ENCODE peak calls at places on chromosome 19, in seven cellular contexts. D, I, H, E, B, L and W are unnamed samples.

GRCh38 chr19:28746486-28746885 is 466.5 kb downstream of the UQCRFS1 start:
- DNase-seq in E (no peak), H (no peak), D (no peak), L (no peak), I (no peak), B (no peak), W (no peak)

GRCh38 chr19:28884786-28885476 is 328.0 kb downstream of the UQCRFS1 start:
- DNase-seq in D (no peak), B (no peak), H (no peak), E (no peak), I (no peak), L (no peak), W (no peak)

GRCh38 chr19:35272954-35273649 is 4.3 kb downstream of the USF2 start:
- DNase-seq in D (no peak), L (no peak), H (no peak), I (no peak), E (no peak), B (no peak), W (no peak)

GRCh38 chr19:34096020-34096915 is 76.0 kb upstream of the LSM14A start:
- DNase-seq in L (no peak), I (peak; percentile 66), H (no peak), D (peak; percentile 59), E (no peak), B (peak; percentile 51), W (no peak)

GRCh38 chr19:18361646-18362045 is 21.2 kb downstream of the PGPEP1 start:
- DNase-seq in B (no peak), I (no peak), E (no peak), H (no peak), L (no peak), D (no peak), W (no peak)

GRCh38 chr19:2648528-2648937 is 54.0 kb downstream of the GNG7 start:
- DNase-seq in H (no peak), E (peak; percentile 43), L (peak; percentile 75), B (peak; percentile 62), I (peak; percentile 51), D (peak; percentile 72), W (peak; percentile 89)

GRCh38 chr19:43820861-43821215 is 6.3 kb upstream of the ZNF283 start:
- DNase-seq in D (no peak), I (no peak), B (no peak), L (no peak), E (no peak), H (no peak), W (no peak)

GRCh38 chr19:17794731-17795494 is at the start of gene B3GNT3:
- DNase-seq in I (peak; percentile 83), B (no peak), D (no peak), E (no peak), H (no peak), L (peak; percentile 24), W (no peak)

GRCh38 chr19:51807111-51807701 is 12.2 kb downstream of the FPR3 start:
- DNase-seq in B (no peak), D (no peak), H (no peak), L (no peak), E (peak; percentile 46), I (no peak), W (no peak)

GRCh38 chr19:48424694-48425219 is 21.0 kb upstream of the GRWD1 start:
- DNase-seq in L (no peak), H (no peak), B (no peak), E (no peak), D (peak; percentile 88), I (no peak), W (no peak)

GRCh38 chr19:3025516-3025890 is 3.6 kb downstream of the TLE2 start:
- DNase-seq in D (no peak), L (no peak), I (no peak), H (no peak), B (no peak), E (no peak), W (no peak)

GRCh38 chr19:22144394-22144793 is 52.4 kb downstream of the ZNF676 start:
- DNase-seq in E (no peak), D (no peak), H (no peak), B (no peak), I (peak; percentile 3), L (no peak), W (no peak)

GRCh38 chr19:18415177-18415867 is 3.9 kb upstream of the SSBP4 start:
- DNase-seq in B (no peak), D (peak; percentile 76), L (peak; percentile 69), I (no peak), E (no peak), H (no peak), W (peak; percentile 85)

GRCh38 chr19:33840783-33841182 is 44.1 kb downstream of the KCTD15 start:
- DNase-seq in I (no peak), E (no peak), B (no peak), H (no peak), D (no peak), L (no peak), W (no peak)

GRCh38 chr19:41239363-41239762 is 20.3 kb downstream of the AXL start:
- DNase-seq in I (no peak), H (no peak), D (no peak), L (no peak), E (no peak), B (no peak), W (no peak)

GRCh38 chr19:46288896-46289588 is 7.8 kb upstream of the HIF3A start:
- DNase-seq in E (no peak), D (peak; percentile 95), H (no peak), L (no peak), B (no peak), I (no peak), W (no peak)

GRCh38 chr19:10237702-10238101 is 6.6 kb upstream of the S1PR2 start:
- DNase-seq in E (no peak), L (no peak), I (no peak), B (no peak), H (no peak), D (no peak), W (no peak)

GRCh38 chr19:10233946-10234345 is 2.8 kb upstream of the S1PR2 start:
- DNase-seq in L (no peak), I (no peak), B (no peak), E (no peak), H (no peak), D (no peak), W (no peak)

GRCh38 chr19:10235003-10235402 is 3.9 kb upstream of the S1PR2 start:
- DNase-seq in L (no peak), D (no peak), H (no peak), I (no peak), E (no peak), B (no peak), W (no peak)

GRCh38 chr19:10243606-10244005 is 8.4 kb upstream of the MRPL4 start:
- DNase-seq in E (no peak), L (no peak), I (no peak), B (no peak), D (no peak), H (no peak), W (no peak)

DNA sequence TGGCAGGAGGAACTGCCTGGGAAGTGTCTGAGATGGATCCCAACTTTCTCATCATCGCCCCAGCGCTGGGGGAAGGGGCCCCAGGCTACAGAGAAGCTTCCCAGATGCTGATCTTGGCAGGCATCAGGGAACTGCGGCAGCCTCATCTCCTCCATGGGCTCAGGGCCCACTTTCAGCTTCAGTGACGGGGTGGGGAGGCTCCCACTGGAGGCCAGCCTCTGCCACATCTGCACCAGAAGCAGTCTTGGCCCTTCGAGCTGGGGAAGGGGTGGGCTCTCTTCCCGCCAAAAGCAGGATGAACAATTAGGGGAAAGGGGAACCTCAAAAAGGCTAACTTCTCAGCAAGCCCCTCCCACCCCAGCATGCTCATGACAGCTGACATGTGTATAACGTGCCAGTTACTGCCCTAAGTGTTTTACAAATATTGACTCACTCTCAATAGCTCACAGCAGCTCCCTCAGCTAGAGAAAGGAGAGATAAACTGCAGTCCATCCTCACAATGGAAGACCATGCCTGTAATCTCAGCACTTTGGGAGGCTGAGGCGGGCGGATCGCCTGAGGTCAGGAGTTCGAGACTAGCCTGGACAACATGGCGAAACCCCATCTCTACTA is 7.1 kb upstream of the S1PR2 start:
- DNase-seq in D (no peak), H (no peak), E (no peak), I (no peak), L (no peak), B (no peak), W (no peak)
- TF ChIP-seq POLR2AphosphoS5 in D (no peak), H (no peak), E (no peak), I (no peak), L (no peak), B (no peak), W (no peak)

DNA sequence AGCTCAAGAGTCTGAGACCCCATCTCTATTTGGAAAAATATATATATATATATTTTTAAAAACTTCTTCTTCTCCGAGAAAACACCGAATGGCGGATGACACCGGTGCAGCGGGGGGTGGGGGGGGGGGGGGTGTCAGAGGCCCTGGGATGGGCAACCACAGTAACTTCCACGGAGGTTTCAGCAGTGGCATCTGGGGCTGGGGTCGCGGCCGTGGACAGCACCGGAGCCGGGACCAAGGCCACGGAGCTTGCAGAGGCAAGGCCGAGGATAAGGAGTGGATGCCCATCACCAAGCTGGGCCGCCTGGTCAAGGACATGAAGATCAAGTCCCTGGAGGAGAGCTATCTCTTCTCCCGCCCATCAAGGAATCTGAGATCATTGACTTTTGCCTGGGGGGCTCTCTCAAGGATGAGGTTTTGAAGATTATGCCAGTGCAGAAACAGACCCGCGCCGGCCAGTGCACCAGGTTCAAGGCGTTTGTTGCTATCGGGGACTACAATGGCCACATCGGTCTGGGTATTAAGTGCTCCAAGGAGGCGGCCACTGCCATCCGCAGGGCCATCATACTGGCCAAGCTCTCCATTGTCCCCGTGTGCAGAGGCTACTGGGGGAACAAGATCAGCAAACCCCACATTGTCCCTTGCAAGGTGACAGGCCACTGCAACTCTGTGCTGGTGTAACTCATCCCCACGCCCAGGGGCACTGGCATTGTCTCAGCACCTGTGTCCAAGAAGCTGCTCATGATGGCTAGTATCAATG is 59.0 kb downstream of the EPS15L1 start:
- DNase-seq in B (no peak), L (no peak), H (no peak), E (no peak), I (no peak), D (no peak), W (no peak)
- H3K4me1 ChIP-seq in B (no peaks in the 10 kb centered on the region), L (no peaks in the 10 kb centered on the region), H (peaks cover 5% of the 10 kb centered on the region), E (no peaks in the 10 kb centered on the region), I (peaks cover under 1% of the 10 kb centered on the region), D (no peaks in the 10 kb centered on the region), W (peaks cover 14% of the 10 kb centered on the region)

GRCh38 chr19:4368128-4368820 is 24.9 kb downstream of the MPND start:
- DNase-seq in E (no peak), L (no peak), D (peak; percentile 34), B (no peak), I (no peak), H (no peak), W (no peak)
- TF ChIP-seq POLR2AphosphoS5 in E (no peak), L (no peak), D (no peak), B (no peak), I (no peak), H (no peak), W (peak; percentile 44)

DNA sequence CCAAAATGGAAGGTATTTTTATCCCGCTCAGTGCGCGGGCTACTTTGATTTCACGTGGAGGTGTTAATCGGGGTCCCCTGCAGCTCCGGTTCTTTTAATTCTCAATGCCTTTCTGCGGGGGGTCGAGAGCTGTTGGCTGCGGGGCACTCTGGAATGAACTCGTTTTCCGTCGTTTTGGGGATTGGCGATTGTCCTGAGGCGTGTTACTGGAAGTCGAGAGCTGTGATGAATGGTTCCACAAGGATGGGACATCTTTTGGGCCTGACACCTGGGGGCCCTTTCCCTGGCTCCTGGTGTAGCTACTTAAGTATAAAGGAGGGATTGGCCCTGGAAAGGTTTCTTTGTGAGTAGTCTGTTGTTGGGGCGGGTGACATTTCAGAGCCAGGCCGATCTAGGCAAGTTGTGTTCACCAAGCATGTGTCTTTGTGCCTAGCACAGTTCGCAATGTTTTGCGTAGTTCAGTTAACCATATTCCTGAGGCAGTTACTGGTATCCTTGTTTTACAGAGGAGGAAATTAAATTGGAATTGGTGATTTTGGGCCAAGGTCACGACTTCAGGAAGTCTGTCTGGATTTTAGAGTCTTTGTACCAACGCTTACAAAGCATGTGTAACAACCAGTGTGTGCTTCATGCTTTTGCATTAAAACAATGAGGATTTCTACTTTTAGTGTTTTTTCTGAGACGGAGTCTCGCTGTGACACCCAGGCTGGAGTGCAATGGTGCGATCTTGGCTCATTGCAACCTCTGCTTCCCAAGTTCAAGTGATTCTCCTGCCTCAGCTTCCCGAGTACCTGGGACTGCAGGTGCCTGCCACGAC is 846 bp downstream of the RPL13A start:
- DNase-seq in L (no peak), D (peak; percentile 35), E (no peak), H (no peak), B (no peak), I (no peak), W (no peak)
- H3K4me1 ChIP-seq in L (no peaks in the 10 kb centered on the region), D (peaks cover 12% of the 10 kb centered on the region), E (no peaks in the 10 kb centered on the region), H (peaks cover 33% of the 10 kb centered on the region), B (peaks cover 13% of the 10 kb centered on the region), I (peaks cover 47% of the 10 kb centered on the region), W (peaks cover 42% of the 10 kb centered on the region)